ENCODE peak calls at places on chromosomes 7 and 10, in five cellular contexts. X, F, U, V and Z are unnamed samples.

GRCh38 chr7:76409537-76409936 is at the start of gene SSC4D:
- DNase-seq in X (no peak), F (no peak), U (no peak), V (no peak), Z (no peak)

GRCh38 chr10:69093933-69094332 is 6.0 kb downstream of the SRGN start:
- DNase-seq in X (peak; percentile 29), F (no peak), U (no peak), V (no peak), Z (no peak)

GRCh38 chr10:125121003-125121402 is 39.4 kb downstream of the CTBP2 start:
- DNase-seq in X (peak; percentile 53), F (no peak), U (no peak), V (no peak), Z (no peak)

GRCh38 chr10:24526085-24526649 is 197.5 kb downstream of the ARHGAP21 start:
- DNase-seq in X (no peak), F (no peak), U (no peak), V (no peak), Z (no peak)

GRCh38 chr7:19705663-19706062 is 3.2 kb downstream of the POLR1F start:
- DNase-seq in X (no peak), F (no peak), U (no peak), V (no peak), Z (no peak)

GRCh38 chr10:123848564-123849457 is 42.8 kb downstream of the CPXM2 start:
- DNase-seq in X (no peak), F (no peak), U (no peak), V (no peak), Z (no peak)

GRCh38 chr10:111004016-111004415 is 72.8 kb upstream of the ADRA2A start:
- DNase-seq in X (no peak), F (no peak), U (no peak), V (no peak), Z (no peak)

GRCh38 chr7:98399462-98399861 is 1.4 kb downstream of the BAIAP2L1 start:
- DNase-seq in X (peak; percentile 35), F (no peak), U (no peak), V (peak; percentile 66), Z (no peak)

GRCh38 chr7:66306243-66306642 is 101.1 kb downstream of the TPST1 start:
- DNase-seq in X (peak; percentile 34), F (no peak), U (no peak), V (peak; percentile 18), Z (no peak)

GRCh38 chr10:31875608-31876007 is 53.0 kb downstream of the ARHGAP12 start:
- DNase-seq in X (no peak), F (no peak), U (no peak), V (no peak), Z (no peak)

GRCh38 chr10:84254552-84255137 is 9.8 kb downstream of the RGR start:
- DNase-seq in X (no peak), F (no peak), U (no peak), V (no peak), Z (no peak)

GRCh38 chr10:7408003-7408493 is 2.8 kb downstream of the SFMBT2 start:
- DNase-seq in X (no peak), F (no peak), U (peak; percentile 75), V (no peak), Z (no peak)

GRCh38 chr7:13035233-13035632 is 347.8 kb downstream of the ARL4A start:
- DNase-seq in X (no peak), F (no peak), U (no peak), V (no peak), Z (no peak)

GRCh38 chr7:27165655-27166474 is 528 bp upstream of the HOXA9 start:
- DNase-seq in X (no peak), F (no peak), U (peak; percentile 53), V (no peak), Z (no peak)

GRCh38 chr7:158430308-158431034 is 157.2 kb downstream of the PTPRN2 start:
- DNase-seq in X (no peak), F (no peak), U (no peak), V (no peak), Z (no peak)

GRCh38 chr10:98150544-98150943 is 16.1 kb downstream of the R3HCC1L start:
- DNase-seq in X (no peak), F (no peak), U (no peak), V (peak; percentile 65), Z (no peak)

GRCh38 chr7:156616269-156617202 is 24.0 kb upstream of the RNF32 start:
- DNase-seq in X (peak; percentile 39), F (no peak), U (no peak), V (peak; percentile 8), Z (no peak)

GRCh38 chr10:88899886-88900285 is 19.8 kb downstream of the STAMBPL1 start:
- DNase-seq in X (no peak), F (no peak), U (no peak), V (no peak), Z (no peak)

GRCh38 chr10:69382382-69383117 is 34.2 kb downstream of the TACR2 start:
- DNase-seq in X (no peak), F (peak; percentile 91), U (no peak), V (peak; percentile 89), Z (peak; percentile 92)

GRCh38 chr10:14555806-14556205 is 218.9 kb downstream of the FAM107B start:
- DNase-seq in X (no peak), F (no peak), U (no peak), V (no peak), Z (no peak)

GRCh38 chr10:124545346-124545745 is 83.7 kb downstream of the LHPP start:
- DNase-seq in X (no peak), F (no peak), U (peak; percentile 39), V (no peak), Z (no peak)

GRCh38 chr7:12067156-12067831 is 143.8 kb upstream of the TMEM106B start:
- DNase-seq in X (peak; percentile 93), F (peak; percentile 23), U (no peak), V (peak; percentile 72), Z (no peak)

GRCh38 chr7:135744938-135745701 is 3.5 kb downstream of the FAM180A start:
- DNase-seq in X (no peak), F (peak; percentile 60), U (no peak), V (peak; percentile 88), Z (no peak)

GRCh38 chr7:131072505-131073091 is 255.1 kb upstream of the MKLN1 start:
- DNase-seq in X (peak; percentile 54), F (peak; percentile 32), U (no peak), V (no peak), Z (no peak)

GRCh38 chr7:128099204-128099671 is 68.0 kb upstream of the LRRC4 start:
- DNase-seq in X (no peak), F (no peak), U (peak; percentile 60), V (peak; percentile 53), Z (no peak)

GRCh38 chr10:91665842-91666241 is 33.0 kb upstream of the PPP1R3C start:
- DNase-seq in X (no peak), F (no peak), U (no peak), V (peak; percentile 63), Z (no peak)

GRCh38 chr7:99541212-99541611 is 10.7 kb downstream of the FAM200A start:
- DNase-seq in X (no peak), F (no peak), U (no peak), V (no peak), Z (no peak)

GRCh38 chr10:15476337-15476736 is 105.2 kb upstream of the FAM171A1 start:
- DNase-seq in X (no peak), F (no peak), U (no peak), V (no peak), Z (no peak)

GRCh38 chr10:91409069-91409868 is 875 bp upstream of the HECTD2 start:
- DNase-seq in X (peak; percentile 91), F (peak; percentile 87), U (peak; percentile 88), V (peak; percentile 81), Z (peak; percentile 71)

GRCh38 chr7:157059534-157059933 is 49.1 kb upstream of the MNX1 start:
- DNase-seq in X (no peak), F (no peak), U (no peak), V (no peak), Z (no peak)

GRCh38 chr7:22582860-22583640 is 83.1 kb upstream of the STEAP1B start:
- DNase-seq in X (no peak), F (peak; percentile 78), U (no peak), V (peak; percentile 94), Z (peak; percentile 99)

GRCh38 chr7:143882020-143882610 is 19.9 kb downstream of the TCAF1 start:
- DNase-seq in X (peak; percentile 63), F (no peak), U (peak; percentile 74), V (peak; percentile 66), Z (no peak)

GRCh38 chr7:105188201-105188600 is 174.2 kb downstream of the KMT2E start:
- DNase-seq in X (no peak), F (no peak), U (no peak), V (peak; percentile 49), Z (no peak)

GRCh38 chr10:89364533-89364932 is 13.3 kb upstream of the IFIT1B start:
- DNase-seq in X (no peak), F (no peak), U (no peak), V (no peak), Z (no peak)

GRCh38 chr10:78964952-78965633 is 103.7 kb upstream of the ZMIZ1 start:
- DNase-seq in X (peak; percentile 89), F (peak; percentile 95), U (no peak), V (peak; percentile 43), Z (peak; percentile 82)

GRCh38 chr10:74290703-74291102 is 139.7 kb downstream of the ADK start:
- DNase-seq in X (no peak), F (no peak), U (no peak), V (peak; percentile 79), Z (no peak)

GRCh38 chr10:98314577-98315284 is 46.7 kb upstream of the LOXL4 start:
- DNase-seq in X (no peak), F (no peak), U (no peak), V (no peak), Z (no peak)

GRCh38 chr10:118816471-118817168 is 61.9 kb upstream of the CACUL1 start:
- DNase-seq in X (no peak), F (no peak), U (no peak), V (no peak), Z (no peak)

GRCh38 chr7:111958889-111959288 is 247.3 kb downstream of the DOCK4 start:
- DNase-seq in X (peak; percentile 77), F (no peak), U (no peak), V (no peak), Z (no peak)

GRCh38 chr7:151083071-151083823 is at the start of gene TMUB1:
- DNase-seq in X (peak; percentile 89), F (peak; percentile 76), U (peak; percentile 95), V (no peak), Z (no peak)